ENCODE peak calls at places on chromosome 17, in six cellular contexts. N, U, Z, H, O and R are unnamed samples.

GRCh38 chr17:47621293-47622178 is 28.2 kb upstream of the KPNB1 start:
- DNase-seq in N (no peak), U (peak), Z (no peak), H (peak), O (no peak), R (peak)

GRCh38 chr17:1498869-1499268 is 6.4 kb upstream of the MYO1C start:
- DNase-seq in N (no peak), U (no peak), Z (no peak), H (no peak), O (no peak), R (peak)

GRCh38 chr17:74163271-74163821 is 40.1 kb upstream of the RPL38 start:
- DNase-seq in N (no peak), U (no peak), Z (peak), H (no peak), O (no peak), R (peak)

GRCh38 chr17:73005360-73005759 is 87.1 kb downstream of the SLC39A11 start:
- DNase-seq in N (no peak), U (no peak), Z (no peak), H (no peak), O (no peak), R (no peak)

GRCh38 chr17:63930951-63931575 is 1.1 kb downstream of the CD79B start:
- DNase-seq in N (no peak), U (no peak), Z (peak), H (no peak), O (no peak), R (peak)

GRCh38 chr17:60127068-60128064 is 22.4 kb upstream of the CA4 start:
- DNase-seq in N (no peak), U (no peak), Z (no peak), H (no peak), O (no peak), R (no peak)

GRCh38 chr17:74536890-74537289 is 5.6 kb upstream of the CD300LB start:
- DNase-seq in N (no peak), U (no peak), Z (no peak), H (no peak), O (no peak), R (no peak)

GRCh38 chr17:63816669-63817068 is 10.6 kb upstream of the PSMC5 start:
- DNase-seq in N (no peak), U (no peak), Z (no peak), H (no peak), O (no peak), R (no peak)

GRCh38 chr17:82602986-82603385 is 45.3 kb downstream of the WDR45B start:
- DNase-seq in N (peak), U (peak), Z (no peak), H (no peak), O (no peak), R (no peak)

GRCh38 chr17:32494621-32495346 is 8.0 kb downstream of the CDK5R1 start:
- DNase-seq in N (no peak), U (no peak), Z (no peak), H (no peak), O (no peak), R (no peak)

GRCh38 chr17:80755650-80756405 is 211.2 kb downstream of the RPTOR start:
- DNase-seq in N (no peak), U (no peak), Z (peak), H (no peak), O (no peak), R (peak)

GRCh38 chr17:16987001-16987829 is 15.3 kb upstream of the TNFRSF13B start:
- DNase-seq in N (no peak), U (no peak), Z (no peak), H (no peak), O (no peak), R (no peak)
- TF ChIP-seq MAX in N (no peak), U (no peak), Z (no peak), H (no peak), O (no peak), R (no peak)

GRCh38 chr17:77280304-77280910 is 139.6 kb downstream of the SEC14L1 start:
- DNase-seq in N (no peak), U (peak), Z (no peak), H (no peak), O (no peak), R (no peak)
- TF ChIP-seq MYC in N (no peak), U (no peak), Z (no peak), H (no peak), O (no peak), R (no peak)

DNA sequence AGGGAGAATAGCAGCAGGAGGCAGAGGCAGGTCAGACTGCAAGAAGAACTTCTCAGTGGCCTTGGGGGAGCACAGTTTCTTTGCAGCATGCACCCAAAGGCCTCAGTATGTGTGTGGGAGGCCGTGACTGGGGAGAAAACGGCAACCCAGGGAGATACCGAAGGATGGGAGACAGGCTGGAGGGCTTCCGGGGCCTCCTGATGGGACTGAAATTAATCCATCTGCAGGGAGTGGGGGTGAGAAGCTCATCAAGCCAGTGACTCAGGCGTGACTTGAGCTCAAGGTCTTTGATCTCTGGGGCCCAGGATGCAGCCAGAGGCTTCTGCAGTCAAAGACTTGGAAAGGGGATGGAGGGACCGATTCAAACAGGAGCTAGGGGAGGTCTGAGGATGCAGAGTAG is 5.1 kb upstream of the C17orf113 start:
- DNase-seq in N (no peak), U (no peak), Z (peak), H (no peak), O (no peak), R (peak)
- TF ChIP-seq MAX in N (no peak), U (no peak), Z (no peak), H (no peak), O (no peak), R (no peak)

DNA sequence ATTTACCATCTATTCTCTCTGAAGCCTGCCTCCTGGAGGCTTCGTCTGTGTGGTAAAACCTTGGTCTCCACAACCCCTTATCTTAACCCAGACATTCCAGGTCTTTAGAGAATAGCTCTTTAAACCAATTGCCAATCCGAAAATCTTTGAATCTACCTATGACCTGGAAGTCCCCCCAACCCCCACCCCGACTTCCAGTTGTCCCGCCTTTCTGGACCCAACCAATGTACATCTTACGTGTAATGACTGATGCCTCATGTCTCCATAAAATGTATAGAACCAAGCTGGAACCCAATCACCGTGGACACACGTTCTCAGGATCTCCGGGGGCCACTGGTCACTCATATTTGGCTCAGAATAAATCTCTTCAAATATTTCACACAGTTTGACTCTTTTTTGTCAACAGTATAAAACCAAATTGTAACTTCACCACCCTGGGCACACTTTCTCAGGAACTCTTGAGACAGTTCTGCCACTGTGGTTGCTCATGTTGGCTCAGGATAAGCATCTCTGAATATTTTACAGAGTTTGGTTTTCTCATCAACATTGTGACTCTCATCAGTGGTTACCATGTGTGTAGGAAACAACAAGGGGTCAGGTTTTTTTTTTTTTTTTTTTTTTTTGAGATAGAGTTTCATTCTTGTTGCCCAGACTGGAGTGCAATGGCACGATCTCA is 18.1 kb upstream of the DNAH17 start:
- DNase-seq in N (no peak), U (no peak), Z (no peak), H (no peak), O (no peak), R (no peak)
- TF ChIP-seq MYC in N (no peak), U (no peak), Z (no peak), H (no peak), O (no peak), R (no peak)

GRCh38 chr17:7176870-7177209 is 2.3 kb downstream of the ASGR1 start:
- DNase-seq in N (no peak), U (no peak), Z (no peak), H (no peak), O (no peak), R (no peak)
- TF ChIP-seq MAX in N (no peak), U (no peak), Z (no peak), H (no peak), O (no peak), R (no peak)

GRCh38 chr17:4529533-4530152 is 25.5 kb downstream of the MYBBP1A start:
- DNase-seq in N (no peak), U (no peak), Z (no peak), H (no peak), O (no peak), R (no peak)
- TF ChIP-seq MYC in N (no peak), U (no peak), Z (no peak), H (no peak), O (no peak), R (no peak)

GRCh38 chr17:45224671-45225050 is 3.0 kb downstream of the FMNL1 start:
- DNase-seq in N (no peak), U (no peak), Z (no peak), H (no peak), O (no peak), R (no peak)
- TF ChIP-seq MAX in N (no peak), U (no peak), Z (no peak), H (no peak), O (no peak), R (no peak)

GRCh38 chr17:41544497-41544896 is 16.4 kb upstream of the KRT19 start:
- DNase-seq in N (no peak), U (no peak), Z (peak), H (peak), O (peak), R (no peak)
- TF ChIP-seq MYC in N (no peak), U (no peak), Z (no peak), H (no peak), O (no peak), R (no peak)

GRCh38 chr17:30236807-30237206 is 1.3 kb upstream of the SLC6A4 start:
- DNase-seq in N (no peak), U (peak), Z (no peak), H (peak), O (peak), R (no peak)
- TF ChIP-seq MAX in N (no peak), U (no peak), Z (no peak), H (peak), O (no peak), R (no peak)